ENCODE peak calls at places on chromosomes 6 and 20, in nine cellular contexts. Z is stomach; Q is activated CD4-positive, CD25-positive, alpha-beta regulatory T cell treated with anti-CD3 and anti-CD28 coated beads, Interleukin-2, amount 50 U/mL, for 72 hours; T is NCI-H1105; C is upper lobe of right lung; W is CD4-positive, CD25-positive, alpha-beta regulatory T cell; K is stimulated activated CD8-positive, alpha-beta memory T cell treated with anti-CD3 and anti-CD28 coated beads, Interleukin-15, amount 100 ng/mL, for 1 hour; Y is cardiac septum; L is HuH-7. J is an unnamed sample.

GRCh38 chr6:169811072-169811471 is 59.6 kb downstream of the ERMARD start:
- DNase-seq in Z (no peak), Q (no peak), T (no peak), C (no peak), W (no peak), K (no peak), Y (no peak), L (no peak), J (no peak)

GRCh38 chr6:104940881-104941693 is 15.8 kb upstream of the LIN28B start:
- DNase-seq in Z (no peak), Q (peak; percentile 43), T (no peak), C (no peak), W (no peak), K (no peak), Y (no peak), L (no peak), J (no peak)

GRCh38 chr6:11251553-11252358 is 19.3 kb upstream of the NEDD9 start:
- DNase-seq in Z (peak; percentile 50), Q (no peak), T (peak; percentile 49), C (no peak), W (no peak), K (no peak), Y (no peak), L (no peak), J (no peak)

GRCh38 chr20:15976047-15976731 is 597.1 kb downstream of the KIF16B start:
- DNase-seq in Z (no peak), Q (no peak), T (no peak), C (no peak), W (no peak), K (no peak), Y (no peak), L (no peak), J (no peak)

GRCh38 chr6:148616811-148617210 is 130.0 kb upstream of the UST start:
- DNase-seq in Z (no peak), Q (no peak), T (no peak), C (no peak), W (no peak), K (no peak), Y (no peak), L (no peak), J (no peak)

GRCh38 chr20:2465100-2465499 is 5.5 kb downstream of the SNRPB start:
- DNase-seq in Z (no peak), Q (no peak), T (no peak), C (no peak), W (no peak), K (no peak), Y (no peak), L (no peak), J (no peak)

GRCh38 chr6:167827062-167827587 is 414 bp downstream of the AFDN start:
- DNase-seq in Z (peak; percentile 44), Q (peak; percentile 50), T (peak; percentile 42), C (peak; percentile 74), W (no peak), K (no peak), Y (no peak), L (peak; percentile 63), J (no peak)

GRCh38 chr6:41073968-41074691 is 1.4 kb downstream of the NFYA start:
- DNase-seq in Z (no peak), Q (no peak), T (no peak), C (no peak), W (no peak), K (no peak), Y (no peak), L (no peak), J (no peak)

GRCh38 chr20:25308083-25308491 is 60.2 kb downstream of the PYGB start:
- DNase-seq in Z (no peak), Q (no peak), T (no peak), C (peak; percentile 48), W (no peak), K (no peak), Y (no peak), L (no peak), J (no peak)

GRCh38 chr6:113686049-113686448 is 171.1 kb upstream of the MARCKS start:
- DNase-seq in Z (no peak), Q (no peak), T (no peak), C (no peak), W (no peak), K (no peak), Y (no peak), L (no peak), J (no peak)

J was measured in activated gamma-delta T cell treated with anti-CD3 and anti-CD28 coated beads, Interleukin-2, amount 50 U/mL, for 16 hours.